ENCODE peak calls at places on chromosomes 13 and 19, in six cellular contexts. E is HTR-8/SVneo; R is CD8-positive, alpha-beta memory T cell; W is stimulated activated CD4-positive, alpha-beta T cell treated with anti-CD3 and anti-CD28 coated beads, Interleukin-4, amount 100 ng/mL, for 4 hours; Z is SK-MEL-5; F is activated T-helper 9 cell treated with anti-CD3 and anti-CD28 coated beads, Interleukin-2, amount 50 U/mL, for 16 hours. H is an unnamed sample.

GRCh38 chr13:78012046-78012445 is 93.4 kb upstream of the EDNRB start:
- DNase-seq in E (no peak), R (no peak), W (no peak), Z (no peak), F (no peak), H (no peak)

GRCh38 chr13:32878172-32878571 is 138.1 kb upstream of the KL start:
- DNase-seq in E (no peak), R (no peak), W (no peak), Z (no peak), F (no peak), H (peak; percentile 5)

GRCh38 chr13:35496761-35497386 is 20.4 kb upstream of the MAB21L1 start:
- DNase-seq in E (no peak), R (no peak), W (no peak), Z (no peak), F (no peak), H (no peak)

GRCh38 chr19:18701250-18701608 is 17.7 kb downstream of the CRTC1 start:
- DNase-seq in E (no peak), R (no peak), W (no peak), Z (no peak), F (no peak), H (no peak)

GRCh38 chr19:53872762-53873161 is 5.1 kb downstream of the MYADM start:
- DNase-seq in E (no peak), R (peak; percentile 26), W (no peak), Z (no peak), F (no peak), H (no peak)

GRCh38 chr19:17859533-17860330 is at the start of gene RPL18A:
- DNase-seq in E (peak; percentile 100), R (peak; percentile 97), W (peak; percentile 100), Z (peak; percentile 99), F (peak; percentile 98), H (peak; percentile 99)

GRCh38 chr13:59970847-59971246 is 192.9 kb downstream of the DIAPH3 start:
- DNase-seq in E (no peak), R (no peak), W (no peak), Z (no peak), F (no peak), H (no peak)

GRCh38 chr19:19217110-19217509 is 5.4 kb downstream of the NCAN start:
- DNase-seq in E (no peak), R (no peak), W (no peak), Z (peak; percentile 79), F (no peak), H (peak; percentile 23)

GRCh38 chr13:93727301-93728141 is 500.9 kb downstream of the GPC6 start:
- DNase-seq in E (no peak), R (no peak), W (no peak), Z (no peak), F (no peak), H (no peak)

GRCh38 chr19:54095136-54095858 is 5.3 kb downstream of the OSCAR start:
- DNase-seq in E (no peak), R (no peak), W (no peak), Z (no peak), F (no peak), H (no peak)

GRCh38 chr19:30093966-30094770 is 152.1 kb downstream of the URI1 start:
- DNase-seq in E (no peak), R (no peak), W (no peak), Z (no peak), F (no peak), H (no peak)

GRCh38 chr19:35027851-35028599 is 2.2 kb upstream of the SCN1B start:
- DNase-seq in E (no peak), R (no peak), W (no peak), Z (peak; percentile 8), F (no peak), H (no peak)

GRCh38 chr19:34808566-34808965 is 35.6 kb upstream of the ZNF599 start:
- DNase-seq in E (peak; percentile 28), R (no peak), W (no peak), Z (no peak), F (no peak), H (no peak)

GRCh38 chr19:7533281-7533819 is 2.2 kb upstream of the PNPLA6 start:
- DNase-seq in E (no peak), R (no peak), W (no peak), Z (no peak), F (no peak), H (no peak)

GRCh38 chr19:50724522-50725217 is 1.5 kb downstream of the CLEC11A start:
- DNase-seq in E (peak; percentile 96), R (peak; percentile 99), W (peak; percentile 94), Z (peak; percentile 99), F (peak; percentile 65), H (peak; percentile 99)

GRCh38 chr13:113835461-113836274 is 28.2 kb downstream of the GAS6 start:
- DNase-seq in E (no peak), R (no peak), W (no peak), Z (no peak), F (no peak), H (no peak)

GRCh38 chr19:1251233-1251502 is 2.8 kb downstream of the MIDN start:
- DNase-seq in E (no peak), R (no peak), W (no peak), Z (peak; percentile 76), F (no peak), H (no peak)

GRCh38 chr13:48769107-48769704 is 115.5 kb downstream of the CYSLTR2 start:
- DNase-seq in E (peak; percentile 19), R (peak; percentile 77), W (peak; percentile 76), Z (peak; percentile 94), F (peak; percentile 53), H (peak; percentile 84)

GRCh38 chr19:14632286-14632685 is 42.4 kb downstream of the ADGRE3 start:
- DNase-seq in E (peak; percentile 38), R (peak; percentile 4), W (no peak), Z (peak; percentile 70), F (no peak), H (peak; percentile 5)

GRCh38 chr19:47437500-47437899 is 18.2 kb upstream of the MEIS3 start:
- DNase-seq in E (no peak), R (no peak), W (no peak), Z (no peak), F (no peak), H (no peak)

GRCh38 chr13:92994056-92994455 is 232.6 kb upstream of the GPC6 start:
- DNase-seq in E (peak; percentile 1), R (no peak), W (no peak), Z (no peak), F (no peak), H (no peak)

GRCh38 chr19:4660993-4661392 is 9.1 kb downstream of the MYDGF start:
- DNase-seq in E (no peak), R (no peak), W (no peak), Z (no peak), F (no peak), H (no peak)

GRCh38 chr13:61286148-61286745 is 129.4 kb downstream of the PCDH20 start:
- DNase-seq in E (no peak), R (no peak), W (no peak), Z (peak; percentile 76), F (no peak), H (peak; percentile 12)

GRCh38 chr13:29319451-29319850 is 276.0 kb downstream of the SLC7A1 start:
- DNase-seq in E (no peak), R (no peak), W (no peak), Z (no peak), F (no peak), H (no peak)

GRCh38 chr19:40612831-40613668 is 11.9 kb downstream of the LTBP4 start:
- DNase-seq in E (no peak), R (peak; percentile 66), W (peak; percentile 80), Z (peak; percentile 64), F (peak; percentile 62), H (no peak)

GRCh38 chr13:101875717-101876393 is 423.4 kb downstream of the ITGBL1 start:
- DNase-seq in E (peak; percentile 2), R (no peak), W (no peak), Z (peak; percentile 96), F (no peak), H (peak; percentile 70)

H was measured in NCI-H460.